ENCODE peak calls at places on chromosomes 5 and 9, in seven cellular contexts. D, P, O, Z, T, V and J are unnamed samples.

GRCh38 chr5:118365718-118366117 is 622.6 kb downstream of the DTWD2 start:
- DNase-seq in T (no peak), Z (no peak), P (no peak), D (no peak), O (no peak), V (no peak), J (no peak)

GRCh38 chr9:592225-592624 is 249.3 kb upstream of the DMRT1 start:
- DNase-seq in D (peak; percentile 78), V (no peak), O (no peak), P (no peak), T (no peak), Z (no peak), J (no peak)

GRCh38 chr9:130997925-130998595 is 10.9 kb upstream of the LAMC3 start:
- DNase-seq in D (no peak), P (peak; percentile 67), V (peak; percentile 92), T (peak; percentile 86), O (no peak), Z (peak; percentile 10), J (peak; percentile 36)

GRCh38 chr5:13510616-13511015 is 433.9 kb downstream of the DNAH5 start:
- DNase-seq in D (no peak), Z (no peak), O (no peak), T (no peak), V (no peak), P (no peak), J (no peak)

GRCh38 chr5:83726912-83727311 is 6.3 kb upstream of the HAPLN1 start:
- DNase-seq in V (no peak), D (no peak), Z (no peak), P (no peak), O (no peak), T (no peak), J (no peak)

GRCh38 chr5:176386491-176386890 is 1.9 kb downstream of the NOP16 start:
- DNase-seq in P (no peak), O (no peak), V (no peak), D (no peak), Z (no peak), T (no peak), J (no peak)

GRCh38 chr9:14127656-14128055 is 186.3 kb downstream of the NFIB start:
- DNase-seq in Z (no peak), V (no peak), O (no peak), D (no peak), T (no peak), P (no peak), J (no peak)

GRCh38 chr9:38224941-38225340 is 155.9 kb upstream of the SHB start:
- DNase-seq in T (no peak), O (no peak), P (no peak), V (no peak), Z (no peak), D (no peak), J (no peak)

GRCh38 chr9:19127881-19128719 is 808 bp upstream of the PLIN2 start:
- DNase-seq in D (no peak), V (peak; percentile 54), O (no peak), Z (no peak), P (peak; percentile 30), T (no peak), J (no peak)

GRCh38 chr5:15480436-15480835 is 19.5 kb upstream of the FBXL7 start:
- DNase-seq in V (no peak), P (no peak), T (no peak), O (no peak), D (no peak), Z (no peak), J (no peak)

GRCh38 chr9:7236186-7236585 is 478.4 kb downstream of the KDM4C start:
- DNase-seq in D (no peak), P (no peak), Z (no peak), O (no peak), V (no peak), T (no peak), J (no peak)

GRCh38 chr9:80157561-80157983 is 585.8 kb downstream of the TLE4 start:
- DNase-seq in Z (no peak), D (no peak), O (no peak), P (no peak), T (no peak), V (no peak), J (no peak)

GRCh38 chr5:149166128-149166527 is 24.8 kb downstream of the ABLIM3 start:
- DNase-seq in Z (no peak), O (no peak), T (no peak), D (no peak), P (no peak), V (no peak), J (no peak)

GRCh38 chr5:10691826-10692785 is 68.9 kb downstream of the DAP start:
- DNase-seq in O (peak; percentile 67), P (no peak), V (no peak), D (no peak), T (no peak), Z (no peak), J (no peak)

GRCh38 chr9:38251461-38251860 is 141.0 kb upstream of the ALDH1B1 start:
- DNase-seq in T (no peak), D (no peak), P (no peak), V (no peak), O (no peak), Z (no peak), J (no peak)

GRCh38 chr5:1018596-1018995 is 10.0 kb downstream of the NKD2 start:
- DNase-seq in P (no peak), D (no peak), O (no peak), T (no peak), V (no peak), Z (no peak), J (no peak)

GRCh38 chr5:37900692-37901091 is 60.9 kb upstream of the GDNF start:
- DNase-seq in P (no peak), D (no peak), V (peak; percentile 42), O (no peak), T (no peak), Z (no peak), J (peak; percentile 19)

GRCh38 chr5:124581866-124582650 is 164.4 kb downstream of the ZNF608 start:
- DNase-seq in D (no peak), T (no peak), Z (no peak), P (no peak), V (no peak), O (no peak), J (no peak)

GRCh38 chr5:62790348-62790747 is 211.7 kb downstream of the LRRC70 start:
- DNase-seq in P (no peak), V (no peak), Z (no peak), O (no peak), T (no peak), D (no peak), J (no peak)

GRCh38 chr5:97496037-97496436 is 313.0 kb upstream of the RIOK2 start:
- DNase-seq in P (no peak), O (no peak), Z (no peak), D (no peak), V (no peak), T (no peak), J (no peak)

GRCh38 chr5:149150457-149150856 is 9.2 kb downstream of the ABLIM3 start:
- DNase-seq in V (no peak), T (no peak), Z (no peak), O (no peak), D (no peak), P (no peak), J (no peak)

GRCh38 chr9:90393355-90394152 is 249.1 kb downstream of the DIRAS2 start:
- DNase-seq in V (no peak), P (no peak), T (no peak), Z (no peak), D (no peak), O (no peak), J (no peak)

GRCh38 chr9:137312852-137313325 is 10.8 kb upstream of the NRARP start:
- DNase-seq in V (peak; percentile 26), Z (no peak), T (no peak), O (no peak), P (no peak), D (no peak), J (no peak)

GRCh38 chr9:113708821-113709713 is 167.0 kb upstream of the ZNF618 start:
- DNase-seq in O (no peak), D (no peak), V (peak; percentile 38), P (no peak), T (no peak), Z (no peak), J (no peak)

GRCh38 chr5:178293400-178293799 is 60.8 kb upstream of the PHYKPL start:
- DNase-seq in Z (no peak), P (no peak), T (no peak), O (no peak), D (no peak), V (no peak), J (no peak)

GRCh38 chr5:143955140-143955539 is 143.2 kb downstream of the HMHB1 start:
- DNase-seq in O (peak; percentile 37), Z (no peak), P (no peak), D (no peak), T (no peak), V (no peak), J (no peak)

GRCh38 chr5:103461223-103461622 is 101.4 kb downstream of the NUDT12 start:
- DNase-seq in T (no peak), D (no peak), Z (no peak), V (no peak), O (no peak), P (no peak), J (no peak)

GRCh38 chr5:68371607-68372006 is 156.1 kb downstream of the PIK3R1 start:
- DNase-seq in V (no peak), Z (no peak), T (no peak), P (no peak), O (no peak), D (no peak), J (no peak)

GRCh38 chr5:42168091-42168670 is 243.1 kb downstream of the FBXO4 start:
- DNase-seq in D (no peak), O (no peak), Z (no peak), V (peak; percentile 32), T (no peak), P (no peak), J (no peak)

GRCh38 chr9:73816905-73817304 is 665.2 kb downstream of the ANXA1 start:
- DNase-seq in D (no peak), V (no peak), Z (no peak), T (no peak), P (no peak), O (no peak), J (no peak)

GRCh38 chr5:78046006-78046405 is 248.5 kb downstream of the AP3B1 start:
- DNase-seq in O (no peak), Z (no peak), V (peak; percentile 58), P (no peak), T (no peak), D (no peak), J (no peak)

GRCh38 chr5:143227301-143227700 is 176.2 kb downstream of the NR3C1 start:
- DNase-seq in P (no peak), O (no peak), V (no peak), Z (no peak), D (no peak), T (no peak), J (no peak)

GRCh38 chr9:107222020-107222522 is 61.0 kb upstream of the RAD23B start:
- DNase-seq in O (no peak), P (no peak), T (no peak), V (no peak), D (no peak), Z (no peak), J (no peak)